ENCODE peak calls at places on chromosomes 11 and 22, in seven cellular contexts. One of them, this sample, is unnamed.
A peak's percentile ranks its signal among the peaks of the same experiment; 100 is the strongest.

GRCh38 chr11:47566166-47566546 is 757 bp downstream of the PTPMT1 start:
- DNase-seq in upper lobe of right lung: no peak
- DNase-seq in testis: peak; percentile 37
- DNase-seq in brain microvascular endothelial cell: no peak
- DNase-seq in right lobe of liver: no peak
- DNase-seq in kidney epithelial cell: no peak
- DNase-seq in BE2C: no peak
- DNase-seq in this sample: no peak

GRCh38 chr11:33445761-33446161 is 188.6 kb downstream of the HIPK3 start:
- DNase-seq in upper lobe of right lung: no peak
- DNase-seq in testis: no peak
- DNase-seq in brain microvascular endothelial cell: peak; percentile 31
- DNase-seq in right lobe of liver: no peak
- DNase-seq in kidney epithelial cell: no peak
- DNase-seq in BE2C: no peak
- DNase-seq in this sample: no peak

GRCh38 chr11:119266517-119267255 is 50.2 kb downstream of the MCAM start:
- DNase-seq in upper lobe of right lung: no peak
- DNase-seq in testis: no peak
- DNase-seq in brain microvascular endothelial cell: no peak
- DNase-seq in right lobe of liver: no peak
- DNase-seq in kidney epithelial cell: no peak
- DNase-seq in BE2C: no peak
- DNase-seq in this sample: no peak

GRCh38 chr11:121487191-121487590 is 34.4 kb upstream of the SORL1-AS1 start:
- DNase-seq in upper lobe of right lung: no peak
- DNase-seq in testis: no peak
- DNase-seq in brain microvascular endothelial cell: no peak
- DNase-seq in right lobe of liver: no peak
- DNase-seq in kidney epithelial cell: no peak
- DNase-seq in BE2C: peak; percentile 15
- DNase-seq in this sample: no peak

GRCh38 chr22:27416553-27417427 is 384.8 kb downstream of the MN1 start:
- DNase-seq in upper lobe of right lung: no peak
- DNase-seq in testis: no peak
- DNase-seq in brain microvascular endothelial cell: peak; percentile 69
- DNase-seq in right lobe of liver: no peak
- DNase-seq in kidney epithelial cell: peak; percentile 50
- DNase-seq in BE2C: no peak
- DNase-seq in this sample: peak; percentile 84

GRCh38 chr11:85627332-85627997 is at the start of gene DLG2:
- DNase-seq in upper lobe of right lung: no peak
- DNase-seq in testis: peak; percentile 30
- DNase-seq in brain microvascular endothelial cell: peak; percentile 12
- DNase-seq in right lobe of liver: no peak
- DNase-seq in kidney epithelial cell: no peak
- DNase-seq in BE2C: no peak
- DNase-seq in this sample: no peak

GRCh38 chr11:67278939-67279588 is 10.0 kb upstream of the ANKRD13D start:
- DNase-seq in upper lobe of right lung: peak; percentile 42
- DNase-seq in testis: no peak
- DNase-seq in brain microvascular endothelial cell: no peak
- DNase-seq in right lobe of liver: peak; percentile 48
- DNase-seq in kidney epithelial cell: no peak
- DNase-seq in BE2C: peak; percentile 3
- DNase-seq in this sample: no peak

GRCh38 chr11:115193931-115194797 is 310.1 kb downstream of the CADM1 start:
- DNase-seq in upper lobe of right lung: no peak
- DNase-seq in testis: peak; percentile 63
- DNase-seq in brain microvascular endothelial cell: no peak
- DNase-seq in right lobe of liver: no peak
- DNase-seq in kidney epithelial cell: no peak
- DNase-seq in BE2C: no peak
- DNase-seq in this sample: no peak

GRCh38 chr11:63768232-63769043 is at the start of gene ZFTA:
- DNase-seq in upper lobe of right lung: peak; percentile 83
- DNase-seq in testis: peak; percentile 86
- DNase-seq in brain microvascular endothelial cell: peak; percentile 28
- DNase-seq in right lobe of liver: peak; percentile 75
- DNase-seq in kidney epithelial cell: no peak
- DNase-seq in BE2C: peak; percentile 59
- DNase-seq in this sample: no peak

GRCh38 chr22:49977578-49977977 is 17.0 kb downstream of the PIM3 start:
- DNase-seq in upper lobe of right lung: peak; percentile 38
- DNase-seq in testis: no peak
- DNase-seq in brain microvascular endothelial cell: no peak
- DNase-seq in right lobe of liver: no peak
- DNase-seq in kidney epithelial cell: no peak
- DNase-seq in BE2C: no peak
- DNase-seq in this sample: no peak

GRCh38 chr22:49934891-49935557 is 16.6 kb downstream of the CRELD2 start:
- DNase-seq in upper lobe of right lung: peak; percentile 95
- DNase-seq in testis: peak; percentile 77
- DNase-seq in brain microvascular endothelial cell: no peak
- DNase-seq in right lobe of liver: peak; percentile 88
- DNase-seq in kidney epithelial cell: no peak
- DNase-seq in BE2C: peak; percentile 64
- DNase-seq in this sample: no peak

GRCh38 chr22:27827586-27828213 is 26.1 kb upstream of the MN1 start:
- DNase-seq in upper lobe of right lung: no peak
- DNase-seq in testis: peak; percentile 82
- DNase-seq in brain microvascular endothelial cell: no peak
- DNase-seq in right lobe of liver: peak; percentile 20
- DNase-seq in kidney epithelial cell: no peak
- DNase-seq in BE2C: no peak
- DNase-seq in this sample: no peak

GRCh38 chr11:6303657-6304056 is 16.6 kb downstream of the CAVIN3 start:
- DNase-seq in upper lobe of right lung: no peak
- DNase-seq in testis: no peak
- DNase-seq in brain microvascular endothelial cell: no peak
- DNase-seq in right lobe of liver: no peak
- DNase-seq in kidney epithelial cell: no peak
- DNase-seq in BE2C: no peak
- DNase-seq in this sample: no peak

GRCh38 chr11:94739331-94739730 is 28.8 kb upstream of the AMOTL1 start:
- DNase-seq in upper lobe of right lung: no peak
- DNase-seq in testis: no peak
- DNase-seq in brain microvascular endothelial cell: no peak
- DNase-seq in right lobe of liver: no peak
- DNase-seq in kidney epithelial cell: no peak
- DNase-seq in BE2C: no peak
- DNase-seq in this sample: no peak

GRCh38 chr11:94740083-94740974 is 27.8 kb upstream of the AMOTL1 start:
- DNase-seq in upper lobe of right lung: peak; percentile 69
- DNase-seq in testis: peak; percentile 80
- DNase-seq in brain microvascular endothelial cell: no peak
- DNase-seq in right lobe of liver: no peak
- DNase-seq in kidney epithelial cell: no peak
- DNase-seq in BE2C: peak; percentile 79
- DNase-seq in this sample: no peak

GRCh38 chr11:94738746-94739145 is 29.4 kb upstream of the AMOTL1 start:
- DNase-seq in upper lobe of right lung: no peak
- DNase-seq in testis: no peak
- DNase-seq in brain microvascular endothelial cell: no peak
- DNase-seq in right lobe of liver: no peak
- DNase-seq in kidney epithelial cell: no peak
- DNase-seq in BE2C: no peak
- DNase-seq in this sample: no peak

GRCh38 chr11:94742645-94743044 is 25.5 kb upstream of the AMOTL1 start:
- DNase-seq in upper lobe of right lung: no peak
- DNase-seq in testis: no peak
- DNase-seq in brain microvascular endothelial cell: no peak
- DNase-seq in right lobe of liver: no peak
- DNase-seq in kidney epithelial cell: no peak
- DNase-seq in BE2C: no peak
- DNase-seq in this sample: no peak

DNA sequence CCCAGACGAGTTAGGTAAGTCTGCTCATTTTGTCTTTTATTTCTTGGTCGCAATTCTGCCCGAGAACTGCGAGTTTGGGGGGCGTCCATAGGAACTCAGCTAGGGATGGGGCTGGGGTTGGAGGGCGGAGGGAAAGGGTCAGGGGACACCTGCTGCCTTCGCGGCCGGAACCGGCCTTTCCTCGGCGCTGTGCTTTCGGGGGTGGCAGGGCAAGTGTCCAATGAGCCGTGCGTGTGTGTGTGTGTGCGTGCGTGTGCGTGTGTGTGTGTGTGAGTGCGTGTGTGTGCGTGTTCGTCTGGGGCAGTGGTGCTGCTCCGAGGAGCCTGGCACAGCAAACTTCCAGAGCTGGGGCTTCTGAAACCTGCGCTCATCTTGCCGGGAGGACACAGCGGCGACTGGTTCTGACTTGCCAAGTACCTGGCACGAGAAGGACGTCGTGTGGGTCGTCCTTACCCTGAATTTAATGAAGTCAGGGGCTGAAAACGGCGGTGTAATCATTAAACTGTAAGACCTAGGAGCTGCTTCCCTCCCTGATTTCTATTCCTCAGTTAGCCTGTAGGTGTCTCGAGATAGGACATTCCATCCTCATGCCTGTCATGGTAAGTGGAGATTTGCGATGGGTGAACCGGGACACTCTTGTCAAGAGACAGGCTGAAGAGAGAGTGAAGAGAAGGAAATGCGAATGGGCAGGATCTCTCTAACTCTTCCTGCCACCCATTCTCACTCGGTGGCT is 27.0 kb upstream of the AMOTL1 start:
- DNase-seq in upper lobe of right lung: peak; percentile 65
- DNase-seq in testis: peak; percentile 15
- DNase-seq in brain microvascular endothelial cell: peak; percentile 44
- DNase-seq in right lobe of liver: peak; percentile 61
- DNase-seq in kidney epithelial cell: no peak
- DNase-seq in BE2C: peak; percentile 53
- DNase-seq in this sample: no peak
- TF ChIP-seq CTCF in upper lobe of right lung: peak; percentile 61
- TF ChIP-seq CTCF in testis: peak; percentile 34
- TF ChIP-seq CTCF in brain microvascular endothelial cell: peak; percentile 71
- TF ChIP-seq CTCF in right lobe of liver: peak; percentile 40
- TF ChIP-seq CTCF in kidney epithelial cell: peak; percentile 59
- TF ChIP-seq CTCF in BE2C: peak; percentile 74
- TF ChIP-seq CTCF in this sample: peak; percentile 72

DNA sequence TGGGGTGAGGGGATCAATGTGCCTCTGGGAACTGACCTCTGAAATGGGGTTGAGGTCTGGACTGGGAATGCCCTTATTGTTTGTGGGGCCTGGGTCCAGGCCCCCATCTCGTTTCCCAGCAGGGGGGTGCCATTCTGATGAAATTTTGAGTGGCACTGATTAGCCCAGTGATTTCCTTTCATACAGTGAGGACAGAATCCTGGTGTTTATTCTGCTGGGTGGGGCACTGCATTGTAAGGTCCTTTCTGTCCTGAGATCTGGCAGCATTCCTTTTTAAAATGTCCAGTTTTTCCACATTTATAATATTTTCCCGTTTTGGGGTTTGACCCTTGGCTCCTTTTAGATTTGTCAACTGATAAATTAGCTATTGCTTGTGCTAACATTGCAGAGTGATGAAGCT is 27.1 kb downstream of the OR10A6 start:
- DNase-seq in upper lobe of right lung: no peak
- DNase-seq in testis: no peak
- DNase-seq in brain microvascular endothelial cell: no peak
- DNase-seq in right lobe of liver: no peak
- DNase-seq in kidney epithelial cell: no peak
- DNase-seq in BE2C: no peak
- DNase-seq in this sample: no peak
- H3K4me3 ChIP-seq in upper lobe of right lung: peak overlapping the region; percentile 13
- H3K4me3 ChIP-seq in testis: no peak overlapping the region
- H3K4me3 ChIP-seq in brain microvascular endothelial cell: no peak overlapping the region
- H3K4me3 ChIP-seq in right lobe of liver: no peak overlapping the region
- H3K4me3 ChIP-seq in kidney epithelial cell: no peak overlapping the region
- H3K4me3 ChIP-seq in BE2C: no peak overlapping the region
- H3K4me3 ChIP-seq in this sample: no peak overlapping the region

GRCh38 chr22:19523240-19524169 is 705 bp downstream of the CLDN5 start:
- DNase-seq in upper lobe of right lung: no peak
- DNase-seq in testis: no peak
- DNase-seq in brain microvascular endothelial cell: no peak
- DNase-seq in right lobe of liver: no peak
- DNase-seq in kidney epithelial cell: no peak
- DNase-seq in BE2C: no peak
- DNase-seq in this sample: no peak
- TF ChIP-seq CTCF in upper lobe of right lung: no peak
- TF ChIP-seq CTCF in testis: no peak
- TF ChIP-seq CTCF in brain microvascular endothelial cell: no peak
- TF ChIP-seq CTCF in right lobe of liver: no peak
- TF ChIP-seq CTCF in kidney epithelial cell: no peak
- TF ChIP-seq CTCF in BE2C: no peak
- TF ChIP-seq CTCF in this sample: no peak

GRCh38 chr22:20550057-20550817 is 42.8 kb downstream of the MED15 start:
- DNase-seq in upper lobe of right lung: no peak
- DNase-seq in testis: no peak
- DNase-seq in brain microvascular endothelial cell: no peak
- DNase-seq in right lobe of liver: peak; percentile 38
- DNase-seq in kidney epithelial cell: no peak
- DNase-seq in BE2C: no peak
- DNase-seq in this sample: no peak

GRCh38 chr22:20549232-20549841 is 41.9 kb downstream of the MED15 start:
- DNase-seq in upper lobe of right lung: no peak
- DNase-seq in testis: no peak
- DNase-seq in brain microvascular endothelial cell: no peak
- DNase-seq in right lobe of liver: peak; percentile 49
- DNase-seq in kidney epithelial cell: no peak
- DNase-seq in BE2C: no peak
- DNase-seq in this sample: no peak

GRCh38 chr22:20551805-20552449 is 44.5 kb downstream of the MED15 start:
- DNase-seq in upper lobe of right lung: no peak
- DNase-seq in testis: no peak
- DNase-seq in brain microvascular endothelial cell: no peak
- DNase-seq in right lobe of liver: no peak
- DNase-seq in kidney epithelial cell: no peak
- DNase-seq in BE2C: peak; percentile 87
- DNase-seq in this sample: no peak

GRCh38 chr22:20552450-20552894 is 45.1 kb downstream of the MED15 start:
- DNase-seq in upper lobe of right lung: no peak
- DNase-seq in testis: peak; percentile 83
- DNase-seq in brain microvascular endothelial cell: peak; percentile 40
- DNase-seq in right lobe of liver: no peak
- DNase-seq in kidney epithelial cell: no peak
- DNase-seq in BE2C: peak; percentile 73
- DNase-seq in this sample: no peak

DNA sequence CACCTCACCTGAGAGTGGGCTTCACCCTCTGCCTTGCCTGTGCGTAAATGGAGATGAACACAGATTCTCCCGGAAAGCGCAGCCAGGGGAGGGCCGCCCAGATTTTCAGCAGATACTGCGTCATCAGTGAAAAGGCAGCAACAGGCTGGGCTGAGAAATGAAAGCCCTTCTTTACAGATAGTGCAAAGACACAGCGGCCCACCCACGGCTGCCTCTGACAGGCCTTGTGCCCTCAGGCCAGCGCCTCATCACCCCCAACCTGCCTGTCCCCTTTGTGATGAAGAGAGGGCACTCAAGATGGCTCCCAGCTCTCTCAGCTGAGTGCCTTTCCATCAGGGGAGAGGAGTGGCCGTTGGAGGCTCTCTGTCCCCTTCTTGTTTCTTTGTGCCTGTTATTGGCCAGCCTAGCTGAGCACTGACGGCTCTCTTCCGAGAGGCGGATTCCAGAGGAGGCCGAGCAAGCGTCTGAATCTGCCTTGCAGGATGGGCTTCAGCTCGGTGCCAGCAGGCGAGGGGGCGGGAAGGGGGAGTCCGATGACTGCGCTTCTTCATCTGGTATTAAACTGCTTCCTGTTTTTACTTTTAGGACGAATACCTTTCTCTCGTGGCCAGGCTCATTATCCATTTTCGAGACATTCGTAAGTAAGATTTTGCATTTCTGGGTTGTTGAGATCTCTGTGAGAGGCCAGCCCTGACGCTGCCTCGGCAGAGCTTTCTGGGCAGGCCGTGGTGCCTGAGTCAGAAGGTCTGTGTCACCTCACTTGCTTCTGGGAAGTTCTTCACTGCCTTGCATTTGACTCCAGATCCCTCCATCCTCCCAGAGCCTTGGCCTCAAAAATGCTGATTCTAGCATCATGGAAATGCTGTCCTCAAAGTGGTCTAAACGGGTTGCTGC is 43.7 kb downstream of the MED15 start:
- DNase-seq in upper lobe of right lung: no peak
- DNase-seq in testis: peak; percentile 40
- DNase-seq in brain microvascular endothelial cell: peak; percentile 73
- DNase-seq in right lobe of liver: no peak
- DNase-seq in kidney epithelial cell: no peak
- DNase-seq in BE2C: no peak
- DNase-seq in this sample: no peak
- H3K4me3 ChIP-seq in upper lobe of right lung: no peak overlapping the region
- H3K4me3 ChIP-seq in testis: no peak overlapping the region
- H3K4me3 ChIP-seq in brain microvascular endothelial cell: no peak overlapping the region
- H3K4me3 ChIP-seq in right lobe of liver: no peak overlapping the region
- H3K4me3 ChIP-seq in kidney epithelial cell: no peak overlapping the region
- H3K4me3 ChIP-seq in BE2C: no peak overlapping the region
- H3K4me3 ChIP-seq in this sample: no peak overlapping the region